ENCODE peak calls at places on chromosomes 2 and 18, in eight cellular contexts. One of them, this sample, is unnamed.

GRCh38 chr18:24170389-24170788 is 31.5 kb downstream of the CABYR start:
- DNase-seq in lower lobe of right lung: no peak
- DNase-seq in HuH-7: no peak
- DNase-seq in KBM-7: peak; percentile 8
- DNase-seq in CD8-positive, alpha-beta memory T cell: no peak
- DNase-seq in stimulated activated CD4-positive, alpha-beta T cell treated with anti-CD3 and anti-CD28 coated beads, TNF-alpha, amount 100 ng/mL, for 4 hours: no peak
- DNase-seq in fibroblast of villous mesenchyme: no peak
- DNase-seq in iris pigment epithelial cell: no peak
- DNase-seq in this sample: no peak

GRCh38 chr2:108616731-108617161 is 82.5 kb downstream of the LIMS1 start:
- DNase-seq in iris pigment epithelial cell: peak; percentile 38
- DNase-seq in HuH-7: no peak
- DNase-seq in stimulated activated CD4-positive, alpha-beta T cell treated with anti-CD3 and anti-CD28 coated beads, TNF-alpha, amount 100 ng/mL, for 4 hours: no peak
- DNase-seq in lower lobe of right lung: no peak
- DNase-seq in CD8-positive, alpha-beta memory T cell: no peak
- DNase-seq in fibroblast of villous mesenchyme: peak; percentile 90
- DNase-seq in KBM-7: no peak
- DNase-seq in this sample: no peak

GRCh38 chr2:138373993-138374408 is 127.6 kb upstream of the SPOPL start:
- DNase-seq in stimulated activated CD4-positive, alpha-beta T cell treated with anti-CD3 and anti-CD28 coated beads, TNF-alpha, amount 100 ng/mL, for 4 hours: no peak
- DNase-seq in lower lobe of right lung: no peak
- DNase-seq in iris pigment epithelial cell: peak; percentile 56
- DNase-seq in KBM-7: peak; percentile 32
- DNase-seq in HuH-7: peak; percentile 12
- DNase-seq in CD8-positive, alpha-beta memory T cell: no peak
- DNase-seq in fibroblast of villous mesenchyme: peak; percentile 54
- DNase-seq in this sample: peak; percentile 13

GRCh38 chr2:222468338-222468737 is 44.0 kb downstream of the SGPP2 start:
- DNase-seq in HuH-7: no peak
- DNase-seq in stimulated activated CD4-positive, alpha-beta T cell treated with anti-CD3 and anti-CD28 coated beads, TNF-alpha, amount 100 ng/mL, for 4 hours: no peak
- DNase-seq in KBM-7: no peak
- DNase-seq in iris pigment epithelial cell: peak; percentile 17
- DNase-seq in lower lobe of right lung: no peak
- DNase-seq in CD8-positive, alpha-beta memory T cell: no peak
- DNase-seq in fibroblast of villous mesenchyme: no peak
- DNase-seq in this sample: no peak

GRCh38 chr2:213015387-213016165 is 135.8 kb downstream of the IKZF2 start:
- DNase-seq in fibroblast of villous mesenchyme: no peak
- DNase-seq in HuH-7: no peak
- DNase-seq in iris pigment epithelial cell: no peak
- DNase-seq in lower lobe of right lung: no peak
- DNase-seq in stimulated activated CD4-positive, alpha-beta T cell treated with anti-CD3 and anti-CD28 coated beads, TNF-alpha, amount 100 ng/mL, for 4 hours: no peak
- DNase-seq in KBM-7: no peak
- DNase-seq in CD8-positive, alpha-beta memory T cell: no peak
- DNase-seq in this sample: no peak

GRCh38 chr2:44135771-44136170 is 32.9 kb upstream of the PPM1B start:
- DNase-seq in CD8-positive, alpha-beta memory T cell: no peak
- DNase-seq in fibroblast of villous mesenchyme: peak; percentile 81
- DNase-seq in iris pigment epithelial cell: peak; percentile 61
- DNase-seq in KBM-7: no peak
- DNase-seq in stimulated activated CD4-positive, alpha-beta T cell treated with anti-CD3 and anti-CD28 coated beads, TNF-alpha, amount 100 ng/mL, for 4 hours: no peak
- DNase-seq in HuH-7: no peak
- DNase-seq in lower lobe of right lung: no peak
- DNase-seq in this sample: no peak

GRCh38 chr18:28161608-28162599 is 15.0 kb downstream of the CDH2 start:
- DNase-seq in CD8-positive, alpha-beta memory T cell: no peak
- DNase-seq in HuH-7: no peak
- DNase-seq in stimulated activated CD4-positive, alpha-beta T cell treated with anti-CD3 and anti-CD28 coated beads, TNF-alpha, amount 100 ng/mL, for 4 hours: no peak
- DNase-seq in lower lobe of right lung: no peak
- DNase-seq in fibroblast of villous mesenchyme: no peak
- DNase-seq in KBM-7: no peak
- DNase-seq in iris pigment epithelial cell: peak; percentile 55
- DNase-seq in this sample: no peak

GRCh38 chr2:62348700-62349099 is 152.8 kb downstream of the B3GNT2 start:
- DNase-seq in CD8-positive, alpha-beta memory T cell: no peak
- DNase-seq in HuH-7: no peak
- DNase-seq in lower lobe of right lung: no peak
- DNase-seq in stimulated activated CD4-positive, alpha-beta T cell treated with anti-CD3 and anti-CD28 coated beads, TNF-alpha, amount 100 ng/mL, for 4 hours: no peak
- DNase-seq in KBM-7: no peak
- DNase-seq in iris pigment epithelial cell: no peak
- DNase-seq in fibroblast of villous mesenchyme: no peak
- DNase-seq in this sample: no peak

GRCh38 chr18:32730620-32731021 is 42.2 kb downstream of the KLHL14 start:
- DNase-seq in HuH-7: no peak
- DNase-seq in fibroblast of villous mesenchyme: peak; percentile 20
- DNase-seq in iris pigment epithelial cell: peak; percentile 34
- DNase-seq in CD8-positive, alpha-beta memory T cell: peak; percentile 0
- DNase-seq in stimulated activated CD4-positive, alpha-beta T cell treated with anti-CD3 and anti-CD28 coated beads, TNF-alpha, amount 100 ng/mL, for 4 hours: no peak
- DNase-seq in KBM-7: peak; percentile 13
- DNase-seq in lower lobe of right lung: no peak
- DNase-seq in this sample: no peak

GRCh38 chr2:231673348-231673770 is 35.0 kb upstream of the PTMA start:
- DNase-seq in KBM-7: no peak
- DNase-seq in iris pigment epithelial cell: peak; percentile 59
- DNase-seq in fibroblast of villous mesenchyme: peak; percentile 77
- DNase-seq in stimulated activated CD4-positive, alpha-beta T cell treated with anti-CD3 and anti-CD28 coated beads, TNF-alpha, amount 100 ng/mL, for 4 hours: no peak
- DNase-seq in HuH-7: peak; percentile 75
- DNase-seq in CD8-positive, alpha-beta memory T cell: no peak
- DNase-seq in lower lobe of right lung: peak; percentile 89
- DNase-seq in this sample: peak; percentile 93

GRCh38 chr18:75923169-75923568 is 495.7 kb upstream of the SMIM21 start:
- DNase-seq in stimulated activated CD4-positive, alpha-beta T cell treated with anti-CD3 and anti-CD28 coated beads, TNF-alpha, amount 100 ng/mL, for 4 hours: no peak
- DNase-seq in HuH-7: no peak
- DNase-seq in lower lobe of right lung: peak; percentile 55
- DNase-seq in CD8-positive, alpha-beta memory T cell: no peak
- DNase-seq in iris pigment epithelial cell: peak; percentile 11
- DNase-seq in KBM-7: no peak
- DNase-seq in fibroblast of villous mesenchyme: peak; percentile 1
- DNase-seq in this sample: no peak

GRCh38 chr18:59087391-59087790 is 52.3 kb upstream of the SEC11C start:
- DNase-seq in lower lobe of right lung: no peak
- DNase-seq in HuH-7: no peak
- DNase-seq in CD8-positive, alpha-beta memory T cell: peak; percentile 12
- DNase-seq in stimulated activated CD4-positive, alpha-beta T cell treated with anti-CD3 and anti-CD28 coated beads, TNF-alpha, amount 100 ng/mL, for 4 hours: no peak
- DNase-seq in KBM-7: no peak
- DNase-seq in fibroblast of villous mesenchyme: no peak
- DNase-seq in iris pigment epithelial cell: no peak
- DNase-seq in this sample: no peak

GRCh38 chr2:190177249-190177648 is 114.7 kb upstream of the MSTN start:
- DNase-seq in CD8-positive, alpha-beta memory T cell: no peak
- DNase-seq in stimulated activated CD4-positive, alpha-beta T cell treated with anti-CD3 and anti-CD28 coated beads, TNF-alpha, amount 100 ng/mL, for 4 hours: no peak
- DNase-seq in lower lobe of right lung: no peak
- DNase-seq in HuH-7: no peak
- DNase-seq in KBM-7: no peak
- DNase-seq in fibroblast of villous mesenchyme: no peak
- DNase-seq in iris pigment epithelial cell: no peak
- DNase-seq in this sample: peak; percentile 22

GRCh38 chr2:6934758-6935638 is 17.8 kb downstream of the RNF144A start:
- DNase-seq in HuH-7: no peak
- DNase-seq in fibroblast of villous mesenchyme: no peak
- DNase-seq in lower lobe of right lung: no peak
- DNase-seq in CD8-positive, alpha-beta memory T cell: no peak
- DNase-seq in KBM-7: peak; percentile 70
- DNase-seq in iris pigment epithelial cell: no peak
- DNase-seq in stimulated activated CD4-positive, alpha-beta T cell treated with anti-CD3 and anti-CD28 coated beads, TNF-alpha, amount 100 ng/mL, for 4 hours: no peak
- DNase-seq in this sample: no peak

GRCh38 chr2:240922234-240922981 is 16.3 kb downstream of the CROCC2 start:
- DNase-seq in CD8-positive, alpha-beta memory T cell: no peak
- DNase-seq in HuH-7: no peak
- DNase-seq in fibroblast of villous mesenchyme: no peak
- DNase-seq in iris pigment epithelial cell: no peak
- DNase-seq in KBM-7: no peak
- DNase-seq in stimulated activated CD4-positive, alpha-beta T cell treated with anti-CD3 and anti-CD28 coated beads, TNF-alpha, amount 100 ng/mL, for 4 hours: no peak
- DNase-seq in lower lobe of right lung: no peak
- DNase-seq in this sample: peak; percentile 70

GRCh38 chr18:59898609-59899297 is 1.0 kb upstream of the PMAIP1 start:
- DNase-seq in CD8-positive, alpha-beta memory T cell: no peak
- DNase-seq in lower lobe of right lung: no peak
- DNase-seq in HuH-7: no peak
- DNase-seq in fibroblast of villous mesenchyme: no peak
- DNase-seq in stimulated activated CD4-positive, alpha-beta T cell treated with anti-CD3 and anti-CD28 coated beads, TNF-alpha, amount 100 ng/mL, for 4 hours: no peak
- DNase-seq in iris pigment epithelial cell: no peak
- DNase-seq in KBM-7: no peak
- DNase-seq in this sample: no peak

GRCh38 chr18:68714356-68714706 is 577 bp downstream of the TMX3 start:
- DNase-seq in KBM-7: no peak
- DNase-seq in CD8-positive, alpha-beta memory T cell: no peak
- DNase-seq in HuH-7: peak; percentile 19
- DNase-seq in stimulated activated CD4-positive, alpha-beta T cell treated with anti-CD3 and anti-CD28 coated beads, TNF-alpha, amount 100 ng/mL, for 4 hours: no peak
- DNase-seq in fibroblast of villous mesenchyme: peak; percentile 30
- DNase-seq in lower lobe of right lung: peak; percentile 47
- DNase-seq in iris pigment epithelial cell: peak; percentile 14
- DNase-seq in this sample: peak; percentile 39

GRCh38 chr18:76565238-76566173 is 70.5 kb upstream of the ZNF516 start:
- DNase-seq in KBM-7: peak; percentile 92
- DNase-seq in HuH-7: peak; percentile 89
- DNase-seq in iris pigment epithelial cell: peak; percentile 97
- DNase-seq in CD8-positive, alpha-beta memory T cell: no peak
- DNase-seq in fibroblast of villous mesenchyme: peak; percentile 96
- DNase-seq in stimulated activated CD4-positive, alpha-beta T cell treated with anti-CD3 and anti-CD28 coated beads, TNF-alpha, amount 100 ng/mL, for 4 hours: no peak
- DNase-seq in lower lobe of right lung: peak; percentile 76
- DNase-seq in this sample: peak; percentile 92

GRCh38 chr18:36688020-36688965 is 140.5 kb downstream of the TPGS2 start:
- DNase-seq in KBM-7: peak; percentile 68
- DNase-seq in fibroblast of villous mesenchyme: peak; percentile 68
- DNase-seq in HuH-7: peak; percentile 53
- DNase-seq in iris pigment epithelial cell: peak; percentile 70
- DNase-seq in stimulated activated CD4-positive, alpha-beta T cell treated with anti-CD3 and anti-CD28 coated beads, TNF-alpha, amount 100 ng/mL, for 4 hours: no peak
- DNase-seq in CD8-positive, alpha-beta memory T cell: peak; percentile 21
- DNase-seq in lower lobe of right lung: no peak
- DNase-seq in this sample: peak; percentile 74

GRCh38 chr2:203994735-203995134 is 58.2 kb downstream of the ICOS start:
- DNase-seq in KBM-7: no peak
- DNase-seq in iris pigment epithelial cell: no peak
- DNase-seq in CD8-positive, alpha-beta memory T cell: no peak
- DNase-seq in HuH-7: no peak
- DNase-seq in lower lobe of right lung: no peak
- DNase-seq in stimulated activated CD4-positive, alpha-beta T cell treated with anti-CD3 and anti-CD28 coated beads, TNF-alpha, amount 100 ng/mL, for 4 hours: no peak
- DNase-seq in fibroblast of villous mesenchyme: no peak
- DNase-seq in this sample: no peak

GRCh38 chr2:150080115-150080514 is 407.4 kb downstream of the RND3 start:
- DNase-seq in CD8-positive, alpha-beta memory T cell: no peak
- DNase-seq in HuH-7: no peak
- DNase-seq in KBM-7: no peak
- DNase-seq in fibroblast of villous mesenchyme: peak; percentile 47
- DNase-seq in lower lobe of right lung: no peak
- DNase-seq in stimulated activated CD4-positive, alpha-beta T cell treated with anti-CD3 and anti-CD28 coated beads, TNF-alpha, amount 100 ng/mL, for 4 hours: no peak
- DNase-seq in iris pigment epithelial cell: peak; percentile 49
- DNase-seq in this sample: no peak

GRCh38 chr18:36608107-36608506 is 220.7 kb downstream of the TPGS2 start:
- DNase-seq in lower lobe of right lung: no peak
- DNase-seq in CD8-positive, alpha-beta memory T cell: no peak
- DNase-seq in stimulated activated CD4-positive, alpha-beta T cell treated with anti-CD3 and anti-CD28 coated beads, TNF-alpha, amount 100 ng/mL, for 4 hours: no peak
- DNase-seq in fibroblast of villous mesenchyme: no peak
- DNase-seq in iris pigment epithelial cell: no peak
- DNase-seq in HuH-7: peak; percentile 45
- DNase-seq in KBM-7: no peak
- DNase-seq in this sample: no peak

GRCh38 chr2:203656522-203657287 is 49.7 kb upstream of the CD28 start:
- DNase-seq in fibroblast of villous mesenchyme: peak; percentile 50
- DNase-seq in lower lobe of right lung: peak; percentile 79
- DNase-seq in KBM-7: no peak
- DNase-seq in CD8-positive, alpha-beta memory T cell: no peak
- DNase-seq in HuH-7: peak; percentile 49
- DNase-seq in stimulated activated CD4-positive, alpha-beta T cell treated with anti-CD3 and anti-CD28 coated beads, TNF-alpha, amount 100 ng/mL, for 4 hours: no peak
- DNase-seq in iris pigment epithelial cell: peak; percentile 40
- DNase-seq in this sample: no peak